ENCODE peak calls at places on chromosome 22, in four cellular contexts. I, V, S and N are unnamed samples.

GRCh38 chr22:43829448-43829821 is 17.3 kb upstream of the EFCAB6 start:
- DNase-seq in V (no peak), S (no peak), I (no peak), N (no peak)

GRCh38 chr22:39408807-39409206 is 9.2 kb downstream of the TAB1 start:
- DNase-seq in V (no peak), I (no peak), S (no peak), N (no peak)

GRCh38 chr22:38267086-38267485 is 5.7 kb downstream of the TMEM184B start:
- DNase-seq in I (no peak), V (no peak), S (no peak), N (no peak)

GRCh38 chr22:27045103-27045940 is 387.9 kb downstream of the MIAT start:
- DNase-seq in I (no peak), V (no peak), S (no peak), N (peak; percentile 23)

GRCh38 chr22:27578937-27579617 is 222.5 kb downstream of the MN1 start:
- DNase-seq in V (peak; percentile 11), I (no peak), S (no peak), N (no peak)

GRCh38 chr22:37370306-37370979 is 56.8 kb downstream of the ELFN2 start:
- DNase-seq in S (no peak), I (peak; percentile 51), V (peak; percentile 39), N (peak; percentile 43)

GRCh38 chr22:46657996-46658947 is 38.1 kb downstream of the GRAMD4 start:
- DNase-seq in V (no peak), S (no peak), I (no peak), N (no peak)

GRCh38 chr22:38062782-38063181 is 5.6 kb downstream of the PICK1 start:
- DNase-seq in I (no peak), V (peak; percentile 71), S (no peak), N (no peak)

GRCh38 chr22:24977370-24978230 is 25.1 kb downstream of the KIAA1671 start:
- DNase-seq in V (peak; percentile 50), I (no peak), S (no peak), N (no peak)

GRCh38 chr22:41367680-41368542 is 13.8 kb upstream of the TEF start:
- DNase-seq in V (peak; percentile 52), I (peak; percentile 74), S (no peak), N (peak; percentile 74)

GRCh38 chr22:44881624-44882023 is 128.2 kb downstream of the PHF21B start:
- DNase-seq in V (no peak), S (peak; percentile 14), I (no peak), N (no peak)

GRCh38 chr22:37628830-37629229 is 10.6 kb upstream of the SH3BP1 start:
- DNase-seq in S (no peak), V (no peak), I (no peak), N (no peak)

GRCh38 chr22:49347376-49347775 is 480.3 kb downstream of the BRD1 start:
- DNase-seq in V (no peak), S (no peak), I (no peak), N (no peak)
- H3K36me3 ChIP-seq in V (no peaks in the 10 kb centered on the region), S (no peaks in the 10 kb centered on the region), I (no peaks in the 10 kb centered on the region), N (no peaks in the 10 kb centered on the region)

DNA sequence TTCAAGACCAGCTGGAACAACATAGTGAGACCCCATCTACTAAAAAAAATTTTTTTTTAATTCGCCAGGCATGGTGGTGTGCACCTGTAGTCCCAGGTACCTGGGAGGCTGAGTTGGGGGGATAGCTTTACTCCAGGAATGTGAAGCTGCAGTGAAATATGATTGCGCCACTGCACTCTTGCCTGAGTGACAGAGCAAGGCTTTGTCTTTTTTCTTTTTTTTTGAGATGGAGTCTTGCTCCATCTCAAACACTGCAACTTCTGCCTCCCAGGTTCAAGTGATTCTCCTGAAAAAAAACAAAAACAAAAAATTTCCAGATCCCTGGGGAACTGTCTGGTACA is 16.3 kb downstream of the ASCC2 start:
- DNase-seq in I (no peak), V (no peak), S (no peak), N (no peak)
- H3K4me3 ChIP-seq in I (no peak overlapping the region), V (no peak overlapping the region), S (no peak overlapping the region), N (no peak overlapping the region)

GRCh38 chr22:19505735-19506126 is 18.5 kb downstream of the CLDN5 start:
- DNase-seq in V (no peak), I (no peak), S (no peak), N (no peak)
- H3K36me3 ChIP-seq in V (no peaks in the 10 kb centered on the region), I (no peaks in the 10 kb centered on the region), S (no peaks in the 10 kb centered on the region), N (no peaks in the 10 kb centered on the region)

DNA sequence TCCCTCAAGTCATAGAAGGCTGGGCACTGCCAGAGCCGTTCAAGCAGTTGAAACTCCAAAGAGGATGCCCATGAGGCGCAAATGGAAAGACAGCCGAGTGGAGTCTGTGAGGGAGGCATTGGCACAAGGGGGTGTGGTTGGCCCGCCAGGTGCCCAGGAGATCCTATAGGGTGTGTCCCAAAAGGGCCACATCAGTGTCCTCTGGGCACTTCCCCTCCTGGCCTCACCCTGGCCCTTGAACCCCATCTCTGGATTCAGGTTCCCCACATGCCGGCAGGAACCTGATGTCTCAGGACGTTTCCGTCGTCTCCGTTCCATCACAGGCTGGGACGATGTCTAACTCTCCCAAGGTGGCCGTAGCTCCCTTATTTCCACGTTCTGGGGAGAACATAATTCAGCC is 54.3 kb downstream of the SBF1 start:
- DNase-seq in V (no peak), S (no peak), I (no peak), N (no peak)
- H3K4me3 ChIP-seq in V (no peak overlapping the region), S (no peak overlapping the region), I (no peak overlapping the region), N (no peak overlapping the region)

GRCh38 chr22:36302439-36303114 is 49.6 kb downstream of the APOL1 start:
- DNase-seq in V (no peak), S (no peak), I (no peak), N (no peak)
- H3K36me3 ChIP-seq in V (peaks cover 14% of the 10 kb centered on the region), S (peaks cover 16% of the 10 kb centered on the region), I (peaks cover 89% of the 10 kb centered on the region), N (peaks cover 58% of the 10 kb centered on the region)

GRCh38 chr22:29071261-29072045 is 1.4 kb upstream of the KREMEN1 start:
- DNase-seq in S (peak; percentile 78), I (no peak), V (no peak), N (peak; percentile 32)

GRCh38 chr22:29073618-29074275 is 912 bp downstream of the KREMEN1 start:
- DNase-seq in V (peak; percentile 26), I (peak; percentile 51), S (peak; percentile 63), N (peak; percentile 51)

GRCh38 chr22:29072979-29073617 is at the start of gene KREMEN1:
- DNase-seq in V (no peak), I (no peak), S (no peak), N (no peak)

GRCh38 chr22:29072193-29072978 is 449 bp upstream of the KREMEN1 start:
- DNase-seq in I (peak; percentile 93), V (peak; percentile 78), S (peak; percentile 98), N (peak; percentile 98)

DNA sequence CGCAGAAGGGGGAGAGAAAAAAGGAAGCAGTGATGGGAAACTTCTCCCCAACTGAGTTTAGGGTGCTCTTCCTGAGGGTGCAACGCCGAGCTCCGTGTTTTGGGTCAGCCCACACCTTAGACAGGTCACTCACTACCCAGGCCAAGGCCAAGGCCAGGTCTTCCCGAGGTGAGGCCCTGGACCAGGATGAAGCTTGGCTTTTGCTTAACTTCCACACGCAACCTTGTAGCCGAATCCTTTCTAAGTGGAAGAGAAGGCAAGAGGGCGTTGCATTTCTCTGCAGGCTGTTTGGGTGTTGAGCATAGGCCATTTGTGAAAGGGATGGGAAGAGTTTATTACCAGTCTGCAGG is 1.4 kb downstream of the KREMEN1 start:
- DNase-seq in S (no peak), V (no peak), I (no peak), N (no peak)
- H3K4me3 ChIP-seq in S (peak overlapping the region; percentile 81), V (peak overlapping the region; percentile 81), I (no peak overlapping the region), N (no peak overlapping the region)

DNA sequence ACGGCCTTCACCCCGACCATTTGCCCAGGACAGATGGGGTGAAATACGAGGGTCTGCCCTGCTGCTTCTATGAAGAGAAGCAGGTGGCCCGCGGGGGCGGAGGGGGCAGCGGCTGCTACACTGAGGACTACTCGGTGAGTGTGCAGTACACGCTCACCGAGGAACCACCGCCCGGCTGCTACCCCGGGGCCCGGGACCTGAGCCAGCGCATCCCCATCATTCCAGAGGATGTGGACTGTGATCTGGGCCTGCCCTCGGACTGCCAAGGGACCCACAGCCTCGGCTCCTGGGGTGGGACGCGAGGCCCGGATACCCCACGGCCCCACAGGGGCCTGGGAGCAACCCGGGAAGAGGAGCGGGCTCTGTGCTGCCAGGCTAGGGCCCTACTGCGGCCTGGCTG is 11.2 kb downstream of the C22orf31 start:
- DNase-seq in V (no peak), S (no peak), I (no peak), N (no peak)
- H3K36me3 ChIP-seq in V (no peaks in the 10 kb centered on the region), S (peaks cover 4% of the 10 kb centered on the region), I (peaks cover 32% of the 10 kb centered on the region), N (no peaks in the 10 kb centered on the region)

DNA sequence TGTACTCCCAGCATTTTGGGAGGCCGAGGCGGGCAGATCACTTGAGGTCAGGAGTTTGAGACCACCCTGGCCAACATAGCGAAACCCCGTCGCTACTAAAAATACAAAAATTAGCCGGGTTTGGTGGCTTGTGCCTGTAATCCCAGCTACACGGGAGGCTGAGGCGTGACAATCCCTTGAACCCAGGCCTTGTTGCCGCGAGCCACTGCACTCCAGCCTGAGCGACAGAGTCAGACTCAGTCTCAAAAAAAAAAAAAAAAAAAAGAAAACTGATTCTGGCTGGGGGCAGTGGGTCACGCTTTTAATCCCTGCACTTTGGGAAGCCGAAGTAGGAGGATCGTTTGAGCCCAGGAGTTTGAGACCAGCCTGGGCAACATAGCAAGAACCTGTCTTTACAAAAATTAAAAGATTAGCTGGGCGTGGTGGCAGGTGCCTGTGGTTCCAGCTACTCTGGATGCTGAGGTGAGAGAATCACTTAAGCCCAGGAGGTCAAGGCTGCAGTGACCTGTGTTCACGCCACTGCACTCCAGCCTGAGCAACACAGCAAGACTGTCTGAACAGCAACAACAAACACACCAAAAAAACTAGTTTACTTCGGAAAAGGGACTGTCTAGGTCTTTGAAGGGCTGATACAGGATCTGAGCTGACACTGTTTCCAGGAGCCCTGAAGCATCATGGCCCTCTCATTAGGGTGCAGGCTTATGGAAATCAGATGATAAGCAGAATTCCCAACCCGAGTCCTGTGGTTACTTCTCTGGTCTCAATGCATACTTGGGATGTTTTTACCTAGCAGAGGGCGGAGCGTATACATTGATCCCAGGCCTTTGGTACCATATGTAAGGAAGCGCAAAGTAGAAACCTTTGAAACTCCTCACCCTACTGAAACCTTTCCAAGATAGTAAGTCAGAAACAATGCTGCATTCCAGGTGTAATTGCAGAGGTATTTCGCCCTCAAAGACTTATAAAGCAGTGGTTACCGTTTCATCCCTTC is 1.8 kb upstream of the CHKB start:
- DNase-seq in I (no peak), S (peak; percentile 35), V (no peak), N (no peak)
- H3K4me3 ChIP-seq in I (no peak overlapping the region), S (no peak overlapping the region), V (no peak overlapping the region), N (no peak overlapping the region)

GRCh38 chr22:22576989-22577427 is 17.9 kb upstream of the PRAME start:
- DNase-seq in V (no peak), S (no peak), I (no peak), N (no peak)
- H3K36me3 ChIP-seq in V (no peaks in the 10 kb centered on the region), S (no peaks in the 10 kb centered on the region), I (no peaks in the 10 kb centered on the region), N (no peaks in the 10 kb centered on the region)

GRCh38 chr22:50183141-50183971 is 2.4 kb upstream of the TRABD start:
- DNase-seq in V (no peak), S (no peak), I (no peak), N (no peak)
- H3K4me3 ChIP-seq in V (no peak overlapping the region), S (no peak overlapping the region), I (no peak overlapping the region), N (no peak overlapping the region)